ENCODE peak calls at places on chromosome 22, in ten cellular contexts. A is NAMALWA; B is activated gamma-delta T cell treated with anti-CD3 and anti-CD28 coated beads, Interleukin-2, amount 50 U/mL, for 16 hours; S is heart right ventricle; Q is kidney tubule cell; N is NCI-H1092 treated with DMSO at 0.1 percent for 48 hours; F is non-pigmented ciliary epithelial cell; I is AML-193; W is fibroblast of pulmonary artery; Y is Right ventricle myocardium inferior. V is an unnamed sample.

GRCh38 chr22:42645938-42646568 is 3.1 kb downstream of the CYB5R3 start:
- DNase-seq in I (no peak), F (no peak), S (no peak), Y (peak), A (peak), N (no peak), B (no peak), W (no peak), Q (no peak), V (no peak)

GRCh38 chr22:19419464-19420178 is 11.9 kb downstream of the HIRA start:
- DNase-seq in Y (no peak), F (no peak), Q (no peak), N (no peak), W (peak), I (no peak), A (peak), B (no peak), S (no peak), V (no peak)

GRCh38 chr22:43509337-43509736 is 97.5 kb downstream of the MPPED1 start:
- DNase-seq in N (no peak), B (no peak), A (no peak), Q (no peak), W (no peak), Y (no peak), I (no peak), S (no peak), F (no peak), V (no peak)

GRCh38 chr22:37601540-37602442 is 6.8 kb upstream of the GGA1 start:
- DNase-seq in I (peak), F (no peak), N (no peak), B (no peak), W (peak), Q (peak), Y (no peak), S (no peak), A (peak), V (peak)

GRCh38 chr22:42344391-42344861 is 74.0 kb upstream of the TCF20 start:
- DNase-seq in I (no peak), N (peak), Q (peak), W (no peak), B (no peak), S (no peak), Y (peak), A (no peak), F (no peak), V (peak)

GRCh38 chr22:45521178-45521577 is 18.5 kb downstream of the FBLN1 start:
- DNase-seq in B (no peak), A (no peak), Q (peak), N (no peak), Y (no peak), W (no peak), S (no peak), I (no peak), F (no peak), V (no peak)

GRCh38 chr22:30992565-30992964 is 23.5 kb downstream of the TUG1 start:
- DNase-seq in S (no peak), A (no peak), W (no peak), N (no peak), Q (no peak), F (no peak), I (no peak), B (no peak), Y (no peak), V (no peak)

GRCh38 chr22:46070215-46070721 is 80.1 kb upstream of the PPARA start:
- DNase-seq in S (peak), W (peak), B (no peak), A (peak), I (no peak), F (no peak), Y (peak), Q (peak), N (no peak), V (no peak)

GRCh38 chr22:29810156-29810555 is 27.9 kb downstream of the ASCC2 start:
- DNase-seq in N (no peak), I (no peak), S (no peak), B (no peak), Q (no peak), W (no peak), A (no peak), F (no peak), Y (no peak), V (no peak)

GRCh38 chr22:38795569-38795968 is 1.6 kb upstream of the DNAL4 start:
- DNase-seq in Y (no peak), Q (no peak), B (no peak), N (no peak), I (no peak), S (no peak), F (no peak), W (no peak), A (no peak), V (no peak)

GRCh38 chr22:29144786-29145160 is 60.9 kb upstream of the EMID1 start:
- DNase-seq in Y (no peak), F (no peak), W (no peak), A (no peak), I (no peak), S (no peak), B (no peak), N (no peak), Q (no peak), V (no peak)

GRCh38 chr22:47836957-47837356 is 1074.5 kb downstream of the TBC1D22A start:
- DNase-seq in W (peak), Y (no peak), A (no peak), B (no peak), Q (peak), I (no peak), N (no peak), S (no peak), F (no peak), V (no peak)

GRCh38 chr22:25182131-25183110 is 17.2 kb upstream of the CRYBB3 start:
- DNase-seq in F (no peak), S (no peak), Q (no peak), B (no peak), I (no peak), W (peak), N (no peak), A (no peak), Y (no peak), V (no peak)

GRCh38 chr22:50326959-50327710 is at the start of gene DENND6B:
- DNase-seq in S (peak), B (peak), Q (peak), I (peak), N (peak), F (no peak), W (peak), A (peak), Y (peak), V (peak)

GRCh38 chr22:48104102-48104738 is 1341.8 kb downstream of the TBC1D22A start:
- DNase-seq in N (no peak), Q (no peak), Y (no peak), A (no peak), W (no peak), S (no peak), I (no peak), B (no peak), F (no peak), V (no peak)

GRCh38 chr22:39348909-39349505 is 784 bp upstream of the SYNGR1 start:
- DNase-seq in W (no peak), N (peak), Y (no peak), I (peak), A (no peak), B (no peak), S (peak), Q (no peak), F (no peak), V (no peak)

GRCh38 chr22:46568102-46568809 is 30.8 kb upstream of the CELSR1 start:
- DNase-seq in F (no peak), Y (peak), A (no peak), Q (no peak), S (no peak), N (no peak), I (peak), B (no peak), W (no peak), V (no peak)

GRCh38 chr22:42432818-42433217 is 615 bp upstream of the NFAM1 start:
- DNase-seq in F (no peak), W (no peak), A (no peak), S (no peak), B (no peak), I (no peak), N (no peak), Y (no peak), Q (no peak), V (no peak)

GRCh38 chr22:49918911-49919881 is 762 bp downstream of the CRELD2 start:
- DNase-seq in W (no peak), Y (peak), N (no peak), Q (no peak), A (no peak), B (no peak), F (no peak), I (no peak), S (no peak), V (no peak)

GRCh38 chr22:20859615-20860014 is 808 bp downstream of the SNAP29 start:
- DNase-seq in W (no peak), S (no peak), A (no peak), Y (no peak), I (no peak), N (peak), Q (peak), F (no peak), B (no peak), V (no peak)

GRCh38 chr22:32706149-32706548 is 95.4 kb upstream of the TIMP3 start:
- DNase-seq in S (no peak), Y (no peak), A (no peak), I (no peak), N (no peak), W (no peak), F (no peak), Q (no peak), B (no peak), V (no peak)

GRCh38 chr22:40491990-40492631 is 121.7 kb downstream of the SGSM3 start:
- DNase-seq in I (peak), F (no peak), N (no peak), W (peak), B (no peak), Y (no peak), A (peak), S (peak), Q (no peak), V (no peak)

GRCh38 chr22:42397332-42398246 is 34.6 kb downstream of the NFAM1 start:
- DNase-seq in F (no peak), Y (peak), B (no peak), S (peak), Q (no peak), W (no peak), N (no peak), A (peak), I (peak), V (no peak)